ENCODE peak calls at places on chromosomes 11 and 22, in eight cellular contexts. O is ovary; F is RPMI7951; B is RWPE1; S is endodermal cell; E is activated CD4-positive, alpha-beta memory T cell treated with anti-CD3 and anti-CD28 coated beads for 36 hours; N is stimulated activated naive CD4-positive, alpha-beta T cell; X is M059J. A is an unnamed sample.

GRCh38 chr11:71146846-71147245 is 105.5 kb downstream of the SHANK2 start:
- DNase-seq in O (no peak), F (no peak), B (no peak), S (no peak), E (no peak), N (no peak), X (no peak), A (no peak)

GRCh38 chr11:65311197-65311631 is 3.5 kb upstream of the CDC42EP2 start:
- DNase-seq in O (no peak), F (peak), B (peak), S (peak), E (no peak), N (no peak), X (peak), A (no peak)

GRCh38 chr22:21652010-21652546 is 10.0 kb downstream of the SDF2L1 start:
- DNase-seq in O (peak), F (peak), B (peak), S (peak), E (peak), N (peak), X (peak), A (peak)

GRCh38 chr22:43126506-43127165 is 16.1 kb downstream of the BIK start:
- DNase-seq in O (no peak), F (peak), B (peak), S (peak), E (no peak), N (no peak), X (peak), A (peak)

GRCh38 chr11:19714387-19715363 is 2.0 kb downstream of the NAV2 start:
- DNase-seq in O (peak), F (peak), B (no peak), S (peak), E (peak), N (no peak), X (peak), A (peak)

GRCh38 chr22:43931771-43932170 is 8.2 kb downstream of the PNPLA3 start:
- DNase-seq in O (no peak), F (no peak), B (no peak), S (no peak), E (no peak), N (no peak), X (no peak), A (peak)

GRCh38 chr22:49964493-49965290 is 4.1 kb downstream of the PIM3 start:
- DNase-seq in O (peak), F (no peak), B (no peak), S (peak), E (peak), N (no peak), X (no peak), A (no peak)

GRCh38 chr11:282630-283360 is 4.6 kb downstream of the NLRP6 start:
- DNase-seq in O (no peak), F (no peak), B (no peak), S (peak), E (peak), N (no peak), X (no peak), A (no peak)

GRCh38 chr11:2574043-2574552 is 125.7 kb downstream of the KCNQ1OT1 start:
- DNase-seq in O (no peak), F (no peak), B (no peak), S (peak), E (no peak), N (no peak), X (no peak), A (no peak)

GRCh38 chr11:13667245-13667644 is 1.2 kb upstream of the FAR1 start:
- DNase-seq in O (no peak), F (peak), B (no peak), S (no peak), E (peak), N (no peak), X (peak), A (peak)

GRCh38 chr11:46930089-46930488 is 6.5 kb upstream of the CSTPP1 start:
- DNase-seq in O (no peak), F (peak), B (no peak), S (no peak), E (peak), N (no peak), X (peak), A (no peak)

GRCh38 chr11:36455658-36456111 is 54.4 kb downstream of the TRAF6 start:
- DNase-seq in O (peak), F (peak), B (peak), S (peak), E (no peak), N (no peak), X (peak), A (peak)

GRCh38 chr22:19891350-19892248 is 36.9 kb upstream of the GNB1L start:
- DNase-seq in O (no peak), F (peak), B (peak), S (peak), E (peak), N (peak), X (peak), A (peak)

GRCh38 chr22:20283674-20284066 is 15.6 kb upstream of the RTN4R start:
- DNase-seq in O (no peak), F (no peak), B (no peak), S (no peak), E (no peak), N (no peak), X (no peak), A (no peak)

GRCh38 chr11:76236092-76237026 is 30.1 kb upstream of the WNT11 start:
- DNase-seq in O (no peak), F (peak), B (peak), S (peak), E (no peak), N (peak), X (peak), A (peak)

GRCh38 chr22:39144101-39144815 is 8.2 kb downstream of the CBX7 start:
- DNase-seq in O (peak), F (peak), B (no peak), S (peak), E (peak), N (peak), X (peak), A (no peak)

GRCh38 chr22:43377486-43377995 is 34.3 kb upstream of the MPPED1 start:
- DNase-seq in O (peak), F (peak), B (no peak), S (peak), E (no peak), N (no peak), X (peak), A (no peak)

GRCh38 chr22:39446239-39446721 is 10.5 kb upstream of the MGAT3 start:
- DNase-seq in O (no peak), F (no peak), B (no peak), S (peak), E (no peak), N (no peak), X (no peak), A (peak)

GRCh38 chr11:26331911-26332571 is at the start of gene ANO3:
- DNase-seq in O (peak), F (peak), B (peak), S (peak), E (peak), N (no peak), X (peak), A (peak)

GRCh38 chr11:47514825-47515647 is 37.9 kb downstream of the CELF1 start:
- DNase-seq in O (no peak), F (peak), B (peak), S (no peak), E (peak), N (no peak), X (peak), A (peak)

GRCh38 chr22:19527861-19528417 is 3.7 kb upstream of the CLDN5 start:
- DNase-seq in O (no peak), F (peak), B (peak), S (peak), E (no peak), N (no peak), X (peak), A (no peak)

GRCh38 chr22:38314992-38315800 is 2.0 kb downstream of the CSNK1E start:
- DNase-seq in O (peak), F (peak), B (no peak), S (no peak), E (peak), N (peak), X (peak), A (peak)

GRCh38 chr22:23847310-23847920 is 8.6 kb upstream of the DERL3 start:
- DNase-seq in O (no peak), F (no peak), B (no peak), S (no peak), E (no peak), N (no peak), X (no peak), A (no peak)

A was measured in trophoblast cell.